ENCODE peak calls at places on chromosome 15, in five cellular contexts. E, Q, L, M and K are unnamed samples.

GRCh38 chr15:69121198-69121828 is 39.1 kb upstream of the GLCE start:
- DNase-seq in E (no peak), M (no peak), L (no peak), Q (no peak), K (no peak)

GRCh38 chr15:58066042-58066867 is 744 bp upstream of the ALDH1A2 start:
- DNase-seq in L (peak; percentile 69), M (peak; percentile 67), Q (no peak), E (peak; percentile 30), K (peak; percentile 11)

GRCh38 chr15:95522533-95522932 is 808.0 kb upstream of the NR2F2 start:
- DNase-seq in E (no peak), M (no peak), Q (no peak), L (no peak), K (no peak)

GRCh38 chr15:53114960-53115359 is 324.8 kb upstream of the ONECUT1 start:
- DNase-seq in M (no peak), L (no peak), E (no peak), Q (no peak), K (no peak)

GRCh38 chr15:68418611-68419161 is 13.3 kb downstream of the ITGA11 start:
- DNase-seq in Q (no peak), M (no peak), E (no peak), L (no peak), K (no peak)

GRCh38 chr15:43509002-43509922 is 8.1 kb upstream of the MAP1A start:
- DNase-seq in L (no peak), M (no peak), Q (no peak), E (peak; percentile 69), K (no peak)

GRCh38 chr15:81274932-81275341 is 49.0 kb downstream of the STARD5 start:
- DNase-seq in Q (peak; percentile 68), E (peak; percentile 45), M (peak; percentile 66), L (peak; percentile 67), K (peak; percentile 66)

GRCh38 chr15:68706256-68706655 is 114.4 kb downstream of the ANP32A start:
- DNase-seq in M (no peak), E (no peak), L (no peak), Q (no peak), K (no peak)

GRCh38 chr15:84833447-84833846 is 16.3 kb downstream of the ALPK3 start:
- DNase-seq in L (no peak), E (no peak), Q (no peak), M (no peak), K (no peak)

GRCh38 chr15:32889189-32889588 is 171.4 kb downstream of the GREM1 start:
- DNase-seq in E (no peak), L (no peak), M (no peak), Q (no peak), K (no peak)

GRCh38 chr15:52288051-52288942 is 7.3 kb downstream of the MYO5C start:
- DNase-seq in M (peak; percentile 72), Q (no peak), E (no peak), L (peak; percentile 99), K (no peak)

GRCh38 chr15:92901053-92901761 is 1.1 kb downstream of the CHD2 start:
- DNase-seq in Q (no peak), M (no peak), L (no peak), E (no peak), K (no peak)
- H3K9me3 ChIP-seq in Q (no peaks in the 10 kb centered on the region), M (no peaks in the 10 kb centered on the region), L (no peaks in the 10 kb centered on the region), E (no peaks in the 10 kb centered on the region), K (no peaks in the 10 kb centered on the region)

GRCh38 chr15:66876731-66877545 is 174.9 kb downstream of the SMAD6 start:
- DNase-seq in Q (no peak), L (no peak), M (no peak), E (no peak), K (no peak)
- H3K9me3 ChIP-seq in Q (no peaks in the 10 kb centered on the region), L (no peaks in the 10 kb centered on the region), M (no peaks in the 10 kb centered on the region), E (no peaks in the 10 kb centered on the region), K (no peaks in the 10 kb centered on the region)

GRCh38 chr15:24684313-24684712 is 8.7 kb downstream of the NPAP1 start:
- DNase-seq in L (no peak), Q (no peak), M (no peak), E (no peak), K (no peak)
- H3K9me3 ChIP-seq in L (no peaks in the 10 kb centered on the region), Q (no peaks in the 10 kb centered on the region), M (no peaks in the 10 kb centered on the region), E (no peaks in the 10 kb centered on the region), K (no peaks in the 10 kb centered on the region)

GRCh38 chr15:26521142-26521541 is 251.7 kb downstream of the GABRB3 start:
- DNase-seq in Q (no peak), L (no peak), E (no peak), M (no peak), K (no peak)

GRCh38 chr15:26516102-26516980 is 256.5 kb downstream of the GABRB3 start:
- DNase-seq in Q (no peak), M (no peak), E (no peak), L (no peak), K (no peak)

GRCh38 chr15:26518885-26519284 is 254.0 kb downstream of the GABRB3 start:
- DNase-seq in E (no peak), M (no peak), L (no peak), Q (no peak), K (no peak)
- H3K9me3 ChIP-seq in E (no peaks in the 10 kb centered on the region), M (no peaks in the 10 kb centered on the region), L (no peaks in the 10 kb centered on the region), Q (no peaks in the 10 kb centered on the region), K (peaks cover 2% of the 10 kb centered on the region)

DNA sequence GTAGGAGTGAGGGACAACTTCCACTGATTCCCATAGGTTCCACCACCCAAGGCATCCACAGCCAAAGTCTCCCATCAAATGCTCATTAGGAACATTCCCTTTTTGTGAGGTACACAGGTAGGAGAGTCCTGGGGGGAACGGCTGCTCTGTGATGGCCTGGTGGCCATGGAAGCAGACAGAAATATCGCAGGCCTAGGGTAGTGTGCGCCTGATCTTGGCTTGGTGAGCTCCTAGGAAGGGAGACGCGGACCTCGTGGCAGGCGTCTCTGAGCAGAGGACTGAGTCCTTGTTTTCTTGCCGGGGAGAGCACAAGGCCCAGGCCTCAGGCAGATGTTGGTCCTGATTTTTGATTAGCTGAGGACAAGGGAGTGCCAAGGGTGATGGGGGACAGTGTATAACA is 99.5 kb downstream of the SNRPN start:
- DNase-seq in Q (no peak), E (no peak), M (no peak), L (no peak), K (no peak)
- H3K9me3 ChIP-seq in Q (peaks cover 100% of the 10 kb centered on the region), E (peaks cover 21% of the 10 kb centered on the region), M (peaks cover 3% of the 10 kb centered on the region), L (peaks cover 68% of the 10 kb centered on the region), K (peaks cover 62% of the 10 kb centered on the region)

DNA sequence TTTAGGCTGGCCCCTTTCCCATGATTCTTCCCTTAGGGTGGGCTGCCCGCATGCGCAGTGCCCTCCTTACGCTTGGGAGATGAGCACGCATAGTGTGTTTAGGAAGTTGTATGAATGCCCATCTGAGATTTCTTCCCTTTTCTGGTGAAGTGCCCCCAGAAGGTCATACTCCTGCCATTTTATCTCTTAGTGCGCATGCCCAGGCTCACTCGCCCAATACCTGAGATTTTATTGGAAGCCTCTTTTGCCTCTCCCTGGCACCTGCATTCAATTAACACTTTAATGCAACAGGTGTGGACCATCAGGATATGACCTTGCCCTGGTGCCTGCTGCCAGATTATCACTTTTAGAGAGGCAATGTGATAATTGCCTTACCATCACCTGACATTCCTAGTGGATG is 36.6 kb downstream of the MKRN3 start:
- DNase-seq in Q (no peak), M (no peak), E (no peak), L (no peak), K (no peak)
- H3K9me3 ChIP-seq in Q (no peaks in the 10 kb centered on the region), M (no peaks in the 10 kb centered on the region), E (no peaks in the 10 kb centered on the region), L (peaks cover 3% of the 10 kb centered on the region), K (no peaks in the 10 kb centered on the region)

DNA sequence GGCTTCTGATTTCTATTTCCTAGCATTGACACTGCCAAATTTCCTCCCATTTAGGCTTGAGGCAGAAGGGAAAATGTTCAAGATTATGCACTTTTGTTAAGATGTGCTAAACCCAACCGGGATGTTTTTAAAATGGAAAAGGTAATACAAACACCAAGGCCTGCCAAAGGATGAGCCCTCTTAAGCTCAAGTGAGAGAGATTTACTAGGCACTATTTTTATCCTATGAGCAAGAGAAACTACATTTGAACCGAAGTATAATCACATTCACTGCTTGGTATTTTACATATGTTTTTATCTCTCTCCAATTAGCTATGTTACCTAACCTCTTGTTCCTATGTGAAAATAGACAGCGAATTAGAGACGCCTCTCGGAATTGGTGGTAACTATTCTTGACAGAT is 295.8 kb downstream of the GABRB3 start:
- DNase-seq in E (no peak), Q (no peak), M (no peak), L (no peak), K (no peak)
- H3K9me3 ChIP-seq in E (no peaks in the 10 kb centered on the region), Q (no peaks in the 10 kb centered on the region), M (no peaks in the 10 kb centered on the region), L (peaks cover 14% of the 10 kb centered on the region), K (no peaks in the 10 kb centered on the region)

GRCh38 chr15:34789326-34789725 is 6.0 kb downstream of the ACTC1 start:
- DNase-seq in M (no peak), Q (no peak), L (no peak), E (no peak), K (no peak)
- H3K9me3 ChIP-seq in M (no peaks in the 10 kb centered on the region), Q (no peaks in the 10 kb centered on the region), L (no peaks in the 10 kb centered on the region), E (no peaks in the 10 kb centered on the region), K (no peaks in the 10 kb centered on the region)

GRCh38 chr15:23536659-23537058 is 28.8 kb upstream of the MKRN3 start:
- DNase-seq in Q (no peak), L (no peak), E (no peak), M (no peak), K (no peak)

GRCh38 chr15:23538657-23539056 is 26.8 kb upstream of the MKRN3 start:
- DNase-seq in E (no peak), Q (no peak), M (no peak), L (no peak), K (no peak)

DNA sequence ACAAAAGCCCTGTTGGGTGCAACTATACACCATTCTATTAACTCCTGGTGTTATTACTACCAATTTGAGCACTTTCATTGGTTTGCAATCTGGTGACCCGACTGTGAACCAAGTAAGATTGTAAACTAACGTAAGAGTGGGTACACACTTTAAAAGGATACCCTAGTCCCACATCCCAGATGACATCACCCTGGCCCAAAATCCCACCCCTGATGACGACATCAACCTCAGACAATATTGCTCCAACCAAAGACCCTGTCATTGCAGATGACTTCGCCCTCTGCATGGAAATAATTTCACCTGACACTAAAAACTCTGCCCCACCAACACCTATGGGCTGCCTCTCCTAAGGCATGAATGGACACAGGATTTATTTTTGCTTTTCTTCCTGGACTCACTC is 25.6 kb upstream of the MKRN3 start:
- DNase-seq in M (no peak), Q (no peak), E (no peak), L (no peak), K (no peak)
- H3K9me3 ChIP-seq in M (no peaks in the 10 kb centered on the region), Q (no peaks in the 10 kb centered on the region), E (no peaks in the 10 kb centered on the region), L (no peaks in the 10 kb centered on the region), K (no peaks in the 10 kb centered on the region)